ENCODE peak calls at places on chromosome 21, in four cellular contexts. J, U, E and Y are unnamed samples. For H3K4me1 and H3K27me3, the result is how much of the 10 kb centered on the place peaks cover.

GRCh38 chr21:17796037-17796403 is 23.1 kb downstream of the C21orf91 start:
- DNase-seq in U (no peak), J (no peak), E (no peak), Y (no peak)

GRCh38 chr21:27648560-27648959 is 681.7 kb upstream of the ADAMTS5 start:
- DNase-seq in U (no peak), E (no peak), J (no peak), Y (no peak)

GRCh38 chr21:39845581-39846130 is 21.6 kb upstream of the PCP4 start:
- DNase-seq in J (no peak), U (no peak), E (no peak), Y (no peak)

GRCh38 chr21:38771536-38771935 is 34.2 kb upstream of the ETS2 start:
- DNase-seq in E (no peak), U (no peak), J (no peak), Y (no peak)

GRCh38 chr21:30733026-30733425 is 14.0 kb downstream of the KRTAP21-2 start:
- DNase-seq in U (no peak), J (no peak), E (no peak), Y (no peak)

GRCh38 chr21:45499201-45499750 is 43.0 kb downstream of the SLC19A1 start:
- DNase-seq in E (peak), U (no peak), J (peak), Y (no peak)

GRCh38 chr21:46427516-46427915 is 31.2 kb upstream of the DIP2A start:
- DNase-seq in J (no peak), U (no peak), E (no peak), Y (no peak)

GRCh38 chr21:45522986-45523385 is 19.3 kb downstream of the SLC19A1 start:
- DNase-seq in U (no peak), E (peak), J (peak), Y (no peak)

GRCh38 chr21:14880922-14881321 is 183.9 kb downstream of the NRIP1 start:
- DNase-seq in U (no peak), E (no peak), J (no peak), Y (no peak)

GRCh38 chr21:15809818-15810217 is 80.0 kb downstream of the USP25 start:
- DNase-seq in U (no peak), J (no peak), E (no peak), Y (no peak)

GRCh38 chr21:15224346-15225086 is 159.7 kb upstream of the NRIP1 start:
- DNase-seq in E (no peak), U (no peak), J (peak), Y (no peak)

GRCh38 chr21:41187537-41188025 is 19.6 kb downstream of the BACE2 start:
- DNase-seq in U (no peak), E (no peak), J (no peak), Y (no peak)

GRCh38 chr21:35649186-35649585 is 411.1 kb downstream of the SETD4 start:
- DNase-seq in U (no peak), J (no peak), E (no peak), Y (no peak)

GRCh38 chr21:39082656-39083376 is 100.4 kb downstream of the PSMG1 start:
- DNase-seq in U (peak), J (no peak), E (no peak), Y (no peak)

GRCh38 chr21:36821032-36821299 is 122.1 kb downstream of the SIM2 start:
- DNase-seq in J (no peak), U (no peak), E (no peak), Y (no peak)

GRCh38 chr21:28113718-28114117 is 879.0 kb downstream of the LTN1 start:
- DNase-seq in E (no peak), U (no peak), J (no peak), Y (no peak)

GRCh38 chr21:26804895-26805609 is 40.2 kb downstream of the ADAMTS1 start:
- DNase-seq in U (no peak), E (no peak), J (no peak), Y (no peak)

GRCh38 chr21:42193131-42193671 is 25.7 kb upstream of the ABCG1 start:
- DNase-seq in E (no peak), U (no peak), J (no peak), Y (no peak)
- H3K4me1 ChIP-seq in E (under half), U (under half), J (under half), Y (under half)

GRCh38 chr21:34602061-34602460 is 12.9 kb downstream of the RCAN1 start:
- DNase-seq in U (no peak), J (no peak), E (no peak), Y (no peak)

GRCh38 chr21:34595457-34595856 is 19.5 kb downstream of the RCAN1 start:
- DNase-seq in U (no peak), E (no peak), J (no peak), Y (no peak)

GRCh38 chr21:34599534-34600101 is 15.3 kb downstream of the RCAN1 start:
- DNase-seq in U (no peak), E (no peak), J (no peak), Y (no peak)

GRCh38 chr21:34596561-34597271 is 18.2 kb downstream of the RCAN1 start:
- DNase-seq in J (no peak), E (no peak), U (no peak), Y (no peak)

DNA sequence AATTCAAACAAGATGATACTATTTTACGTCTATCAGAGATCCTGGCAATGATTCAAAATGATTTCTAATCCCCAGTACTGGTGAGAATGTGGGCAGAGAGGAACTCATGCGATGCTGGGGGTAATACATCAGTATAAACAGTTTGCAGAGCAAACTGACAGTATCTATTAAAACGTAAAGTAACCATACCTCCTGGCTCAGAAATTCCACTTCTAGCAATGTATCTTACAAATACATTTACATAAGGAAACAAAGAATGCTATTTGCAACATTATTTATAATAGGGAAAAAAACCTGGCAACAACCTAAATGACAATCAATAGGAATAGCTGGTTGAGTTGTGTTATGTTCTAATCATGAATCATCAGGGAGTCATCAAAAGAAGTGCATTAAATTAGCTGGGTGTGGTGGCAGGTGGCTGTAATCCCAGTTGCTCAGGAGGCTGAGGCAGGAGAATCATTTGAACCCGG is 15.9 kb downstream of the RCAN1 start:
- DNase-seq in U (no peak), J (no peak), E (no peak), Y (no peak)
- H3K4me3 ChIP-seq in U (no peak), J (no peak), E (no peak), Y (no peak)

DNA sequence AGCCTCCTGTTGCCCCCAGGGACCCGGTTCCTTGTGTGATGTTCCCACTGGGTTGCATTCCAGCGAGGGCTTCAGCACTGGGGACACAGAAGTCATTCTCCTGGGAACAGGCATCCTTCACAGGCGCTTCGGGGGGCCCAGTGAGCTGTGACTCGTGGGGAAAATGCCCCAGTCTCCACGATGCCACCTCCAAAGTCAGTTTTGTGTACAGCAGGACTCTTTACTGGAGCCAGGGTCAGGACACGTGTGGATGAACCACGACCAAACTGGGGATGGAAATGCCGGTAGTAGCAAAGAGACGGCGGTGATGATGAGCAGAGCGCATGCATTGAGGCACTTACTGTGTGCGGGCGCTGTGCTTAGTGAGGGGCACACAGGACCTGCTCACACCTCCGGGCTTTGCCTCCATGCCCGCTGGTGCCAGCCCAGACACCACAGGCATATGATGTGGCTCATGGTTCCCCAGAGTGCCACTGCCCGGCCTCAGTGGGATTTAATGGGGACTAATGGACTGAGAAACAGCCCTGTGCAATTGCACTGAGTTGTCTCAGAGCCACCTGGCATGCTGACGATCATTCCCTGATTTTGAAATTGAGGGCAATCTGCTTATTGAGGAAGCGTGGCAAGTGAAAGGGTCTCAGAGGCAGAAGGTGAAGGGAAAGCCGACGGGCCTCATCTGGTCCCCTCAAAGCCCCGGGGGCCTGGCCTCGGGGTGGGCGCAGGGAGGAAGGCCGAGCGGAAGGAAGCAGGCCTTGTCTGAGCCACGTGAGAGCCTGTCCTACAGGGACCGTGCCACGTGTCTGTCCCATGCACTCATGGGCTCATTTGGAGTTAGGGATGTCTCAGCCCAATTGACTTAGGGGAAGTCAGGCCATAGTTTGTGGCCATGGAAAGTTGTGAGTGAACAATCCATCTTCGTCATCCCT is 91.4 kb downstream of the PDE9A start:
- DNase-seq in U (no peak), J (peak), E (peak), Y (no peak)
- H3K27me3 ChIP-seq in U (under half), J (under half), E (under half), Y (under half)

DNA sequence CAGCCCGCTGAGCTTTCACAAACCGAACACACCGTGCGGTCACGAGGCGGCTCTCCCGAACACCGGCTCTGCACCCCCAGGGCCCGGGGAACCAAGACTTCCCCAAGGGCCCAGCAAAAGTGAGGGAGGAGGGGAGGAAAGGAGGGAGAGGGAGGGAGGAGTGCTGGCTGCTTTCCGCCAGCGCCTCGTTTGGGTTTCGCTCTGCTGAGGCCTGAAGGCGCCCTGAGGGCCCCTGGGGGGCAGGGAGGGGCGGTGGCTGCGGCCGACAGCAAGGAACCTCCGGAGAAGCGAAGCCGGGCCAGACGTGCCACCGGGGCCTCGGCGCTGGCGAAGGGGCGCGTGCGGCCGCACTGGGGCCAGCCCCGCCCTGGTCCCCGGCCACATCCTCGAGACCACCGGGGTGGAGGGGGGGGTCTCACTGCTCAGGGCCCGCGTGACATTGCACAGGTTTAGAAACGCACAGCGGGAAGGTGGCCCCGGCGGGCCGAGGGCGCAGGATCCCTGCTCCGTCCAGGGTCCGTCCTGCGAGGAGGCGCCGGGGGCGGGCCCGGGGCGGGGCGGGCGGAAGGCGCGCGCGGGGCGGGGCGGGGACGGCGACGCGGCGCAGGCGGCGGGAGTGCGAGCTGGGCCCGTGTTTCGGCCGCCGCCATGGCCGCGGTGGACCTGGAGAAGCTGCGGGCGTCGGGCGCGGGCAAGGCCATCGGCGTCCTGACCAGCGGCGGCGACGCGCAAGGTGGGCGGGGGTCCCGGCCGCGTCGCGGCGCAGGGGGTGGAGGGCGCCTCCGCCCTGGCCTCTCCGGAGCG is at the start of gene PFKL:
- DNase-seq in J (no peak), E (peak), U (peak), Y (peak)
- H3K4me1 ChIP-seq in J (under half), E (under half), U (under half), Y (under half)

DNA sequence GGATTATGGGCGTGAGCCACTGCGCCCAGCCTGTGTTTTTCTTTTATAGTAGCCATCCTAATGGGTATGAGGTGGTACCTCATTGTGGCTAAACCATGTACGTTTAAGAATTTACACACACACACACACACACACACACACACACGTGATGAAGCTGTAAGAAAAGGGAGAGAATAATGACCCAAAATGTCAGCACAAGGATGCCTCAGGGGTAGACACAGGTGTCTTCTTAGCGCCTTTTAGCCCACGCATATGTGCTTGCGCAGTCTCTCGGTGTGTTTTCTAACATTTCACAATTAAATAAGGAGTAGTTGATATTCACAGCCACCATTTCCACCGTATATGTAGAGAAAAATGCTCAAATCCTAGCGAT is 782 bp upstream of the PFKL start:
- DNase-seq in E (no peak), J (no peak), U (no peak), Y (no peak)
- H3K4me3 ChIP-seq in E (peak), J (peak), U (peak), Y (peak)

DNA sequence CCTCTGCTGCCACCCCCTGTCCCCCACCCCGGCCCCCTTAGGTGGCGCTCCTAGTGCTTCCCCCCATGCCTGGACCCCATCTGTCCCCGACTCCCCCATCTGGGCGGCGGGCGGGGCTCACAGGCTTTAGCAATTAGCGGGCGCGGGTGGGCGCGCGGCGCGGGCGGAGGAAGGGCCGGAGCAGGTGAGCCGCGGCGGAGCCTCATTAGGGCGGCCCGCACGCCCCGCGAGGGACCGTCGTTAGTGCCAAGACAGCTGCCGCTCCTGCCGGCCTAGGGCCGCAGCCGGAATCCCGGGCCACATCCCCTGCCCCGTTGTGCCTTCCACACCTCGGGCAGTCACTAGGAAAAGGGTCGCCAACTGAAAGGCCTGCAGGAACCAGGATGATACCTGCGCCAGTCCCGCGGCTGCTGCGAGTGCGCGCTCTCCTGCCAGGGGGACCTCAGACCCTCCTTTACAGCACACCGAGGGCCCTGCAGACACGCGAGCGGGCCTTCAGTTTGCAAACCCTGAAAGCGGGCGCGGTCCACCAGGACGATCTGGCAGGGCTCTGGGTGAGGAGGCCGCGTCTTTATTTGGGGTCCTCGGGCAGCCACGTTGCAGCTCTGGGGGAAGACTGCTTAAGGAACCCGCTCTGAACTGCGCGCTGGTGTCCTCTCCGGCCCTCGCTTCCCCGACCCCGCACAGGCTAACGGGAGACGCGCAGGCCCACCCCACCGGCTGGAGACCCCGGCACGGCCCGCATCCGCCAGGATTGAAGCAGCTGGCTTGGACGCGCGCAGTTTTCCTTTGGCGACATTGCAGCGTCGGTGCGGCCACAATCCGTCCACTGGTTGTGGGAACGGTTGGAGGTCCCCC is 7.6 kb downstream of the OLIG2 start:
- DNase-seq in J (no peak), U (peak), E (no peak), Y (no peak)
- H3K27me3 ChIP-seq in J (half or more), U (half or more), E (under half), Y (under half)

DNA sequence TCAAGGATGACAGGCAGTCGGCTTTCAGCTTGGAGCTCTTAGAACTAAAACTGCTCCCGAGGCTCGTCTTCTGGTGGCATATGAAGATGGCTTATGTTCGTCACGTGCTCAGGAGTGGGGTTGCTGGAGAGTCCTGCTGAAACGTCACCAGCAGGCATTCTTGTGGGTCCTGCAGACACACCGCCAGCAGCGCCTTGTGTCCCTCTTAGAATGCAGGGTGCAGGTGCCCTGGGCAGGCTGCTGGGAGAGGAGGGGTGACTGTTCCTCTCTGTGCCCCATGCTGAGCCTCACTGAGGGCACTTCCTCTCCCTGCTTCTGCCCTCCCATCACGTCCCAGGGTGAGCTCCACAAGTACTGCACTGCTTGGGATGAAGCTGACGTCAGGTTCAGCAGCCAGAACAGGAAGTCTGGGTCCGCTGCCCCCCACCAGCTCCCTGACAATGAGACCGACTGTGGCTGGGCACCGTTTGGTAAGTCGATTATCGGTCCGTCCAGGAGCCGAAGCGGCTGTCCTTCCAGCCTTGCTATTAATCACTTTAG is 20.8 kb downstream of the SLC37A1 start:
- DNase-seq in E (peak), J (no peak), U (no peak), Y (no peak)
- H3K4me1 ChIP-seq in E (under half), J (under half), U (under half), Y (under half)